ENCODE peak calls at places on chromosomes 11 and 22, in seven cellular contexts. One of them, this sample, is unnamed.

GRCh38 chr22:38873469-38874411 is 1.7 kb upstream of the CBX6 start:
- DNase-seq in fibroblast of mammary gland: no peak
- DNase-seq in HCEC 1CT: no peak
- DNase-seq in fibroblast of pulmonary artery: no peak
- DNase-seq in T-helper 1 cell: peak; percentile 24
- DNase-seq in EH: no peak
- DNase-seq in HCT116: no peak
- DNase-seq in this sample: no peak

GRCh38 chr11:7490054-7490453 is 4.7 kb downstream of the OLFML1 start:
- DNase-seq in fibroblast of mammary gland: peak; percentile 80
- DNase-seq in HCEC 1CT: peak; percentile 87
- DNase-seq in fibroblast of pulmonary artery: peak; percentile 37
- DNase-seq in T-helper 1 cell: no peak
- DNase-seq in EH: peak; percentile 80
- DNase-seq in HCT116: no peak
- DNase-seq in this sample: peak; percentile 40

GRCh38 chr11:76206327-76207081 is at the start of gene WNT11:
- DNase-seq in fibroblast of mammary gland: no peak
- DNase-seq in HCEC 1CT: no peak
- DNase-seq in fibroblast of pulmonary artery: no peak
- DNase-seq in T-helper 1 cell: no peak
- DNase-seq in EH: peak; percentile 35
- DNase-seq in HCT116: no peak
- DNase-seq in this sample: no peak

GRCh38 chr11:3195251-3196160 is 23.1 kb downstream of the MRGPRG start:
- DNase-seq in fibroblast of mammary gland: peak; percentile 30
- DNase-seq in HCEC 1CT: no peak
- DNase-seq in fibroblast of pulmonary artery: peak; percentile 31
- DNase-seq in T-helper 1 cell: no peak
- DNase-seq in EH: peak; percentile 40
- DNase-seq in HCT116: peak; percentile 6
- DNase-seq in this sample: no peak

GRCh38 chr11:112532506-112532905 is 271.8 kb upstream of the PLET1 start:
- DNase-seq in fibroblast of mammary gland: no peak
- DNase-seq in HCEC 1CT: no peak
- DNase-seq in fibroblast of pulmonary artery: no peak
- DNase-seq in T-helper 1 cell: no peak
- DNase-seq in EH: no peak
- DNase-seq in HCT116: no peak
- DNase-seq in this sample: no peak

GRCh38 chr11:2092956-2093412 is 46.2 kb downstream of the IGF2 start:
- DNase-seq in fibroblast of mammary gland: peak; percentile 19
- DNase-seq in HCEC 1CT: peak; percentile 18
- DNase-seq in fibroblast of pulmonary artery: peak; percentile 36
- DNase-seq in T-helper 1 cell: peak; percentile 42
- DNase-seq in EH: peak; percentile 36
- DNase-seq in HCT116: no peak
- DNase-seq in this sample: peak; percentile 47

GRCh38 chr22:40116496-40117200 is 61.1 kb upstream of the TNRC6B start:
- DNase-seq in fibroblast of mammary gland: no peak
- DNase-seq in HCEC 1CT: no peak
- DNase-seq in fibroblast of pulmonary artery: no peak
- DNase-seq in T-helper 1 cell: peak; percentile 55
- DNase-seq in EH: no peak
- DNase-seq in HCT116: no peak
- DNase-seq in this sample: no peak

GRCh38 chr11:111851636-111852035 is 19.7 kb downstream of the ALG9 start:
- DNase-seq in fibroblast of mammary gland: peak; percentile 52
- DNase-seq in HCEC 1CT: peak; percentile 39
- DNase-seq in fibroblast of pulmonary artery: peak; percentile 53
- DNase-seq in T-helper 1 cell: no peak
- DNase-seq in EH: peak; percentile 38
- DNase-seq in HCT116: no peak
- DNase-seq in this sample: peak; percentile 56

GRCh38 chr11:120079750-120080610 is 57.9 kb downstream of the TRIM29 start:
- DNase-seq in fibroblast of mammary gland: no peak
- DNase-seq in HCEC 1CT: no peak
- DNase-seq in fibroblast of pulmonary artery: no peak
- DNase-seq in T-helper 1 cell: peak; percentile 8
- DNase-seq in EH: peak; percentile 5
- DNase-seq in HCT116: no peak
- DNase-seq in this sample: no peak

GRCh38 chr22:17145021-17145680 is 13.9 kb downstream of the HDHD5 start:
- DNase-seq in fibroblast of mammary gland: no peak
- DNase-seq in HCEC 1CT: no peak
- DNase-seq in fibroblast of pulmonary artery: no peak
- DNase-seq in T-helper 1 cell: no peak
- DNase-seq in EH: no peak
- DNase-seq in HCT116: no peak
- DNase-seq in this sample: no peak

GRCh38 chr11:8631395-8632110 is 37.5 kb upstream of the STK33 start:
- DNase-seq in fibroblast of mammary gland: peak; percentile 92
- DNase-seq in HCEC 1CT: peak; percentile 68
- DNase-seq in fibroblast of pulmonary artery: peak; percentile 82
- DNase-seq in T-helper 1 cell: no peak
- DNase-seq in EH: peak; percentile 86
- DNase-seq in HCT116: no peak
- DNase-seq in this sample: peak; percentile 95

GRCh38 chr11:12539570-12539969 is 134.7 kb upstream of the TEAD1 start:
- DNase-seq in fibroblast of mammary gland: peak; percentile 98
- DNase-seq in HCEC 1CT: peak; percentile 97
- DNase-seq in fibroblast of pulmonary artery: peak; percentile 86
- DNase-seq in T-helper 1 cell: no peak
- DNase-seq in EH: peak; percentile 96
- DNase-seq in HCT116: no peak
- DNase-seq in this sample: peak; percentile 95

GRCh38 chr11:134659882-134660281 is 247.8 kb upstream of the B3GAT1 start:
- DNase-seq in fibroblast of mammary gland: no peak
- DNase-seq in HCEC 1CT: no peak
- DNase-seq in fibroblast of pulmonary artery: no peak
- DNase-seq in T-helper 1 cell: no peak
- DNase-seq in EH: no peak
- DNase-seq in HCT116: no peak
- DNase-seq in this sample: no peak

GRCh38 chr11:119103793-119104192 is 2.1 kb upstream of the DPAGT1 start:
- DNase-seq in fibroblast of mammary gland: no peak
- DNase-seq in HCEC 1CT: no peak
- DNase-seq in fibroblast of pulmonary artery: no peak
- DNase-seq in T-helper 1 cell: no peak
- DNase-seq in EH: peak; percentile 13
- DNase-seq in HCT116: no peak
- DNase-seq in this sample: no peak

GRCh38 chr22:26321469-26321913 is 107.6 kb upstream of the ASPHD2 start:
- DNase-seq in fibroblast of mammary gland: peak; percentile 64
- DNase-seq in HCEC 1CT: peak; percentile 80
- DNase-seq in fibroblast of pulmonary artery: peak; percentile 6
- DNase-seq in T-helper 1 cell: no peak
- DNase-seq in EH: peak; percentile 97
- DNase-seq in HCT116: no peak
- DNase-seq in this sample: peak; percentile 18

GRCh38 chr22:36541831-36542391 is 12.9 kb upstream of the EIF3D start:
- DNase-seq in fibroblast of mammary gland: peak; percentile 94
- DNase-seq in HCEC 1CT: peak; percentile 94
- DNase-seq in fibroblast of pulmonary artery: peak; percentile 84
- DNase-seq in T-helper 1 cell: no peak
- DNase-seq in EH: peak; percentile 90
- DNase-seq in HCT116: peak; percentile 64
- DNase-seq in this sample: peak; percentile 92

GRCh38 chr11:34072041-34072440 is 20.5 kb downstream of the CAPRIN1 start:
- DNase-seq in fibroblast of mammary gland: no peak
- DNase-seq in HCEC 1CT: no peak
- DNase-seq in fibroblast of pulmonary artery: no peak
- DNase-seq in T-helper 1 cell: no peak
- DNase-seq in EH: no peak
- DNase-seq in HCT116: no peak
- DNase-seq in this sample: no peak

GRCh38 chr22:43289551-43289963 is 53.6 kb downstream of the SCUBE1 start:
- DNase-seq in fibroblast of mammary gland: no peak
- DNase-seq in HCEC 1CT: no peak
- DNase-seq in fibroblast of pulmonary artery: no peak
- DNase-seq in T-helper 1 cell: no peak
- DNase-seq in EH: peak; percentile 13
- DNase-seq in HCT116: no peak
- DNase-seq in this sample: peak; percentile 17

GRCh38 chr11:100932474-100933100 is 197.0 kb downstream of the PGR start:
- DNase-seq in fibroblast of mammary gland: peak; percentile 57
- DNase-seq in HCEC 1CT: peak; percentile 45
- DNase-seq in fibroblast of pulmonary artery: peak; percentile 63
- DNase-seq in T-helper 1 cell: no peak
- DNase-seq in EH: peak; percentile 56
- DNase-seq in HCT116: peak; percentile 26
- DNase-seq in this sample: peak; percentile 50